ENCODE peak calls at places on chromosomes 3 and 15, in nine cellular contexts. D is ELR; R is T-helper 1 cell; X is lung; E is Daoy; F is SW480; K is T follicular helper cell; V is anterior cingulate cortex; P is stimulated activated naive B cell treated with anti-CD40 and anti-IgM and Interleukin-4, amounts not matched to agents 10 μg/mL and 1 μg/mL and 100 μg/mL, for 72 hours. M is an unnamed sample.

GRCh38 chr15:70112018-70112395 is 14.3 kb upstream of the TLE3 start:
- DNase-seq in D (peak), R (no peak), X (no peak), E (peak), F (no peak), K (no peak), V (no peak), P (no peak), M (no peak)

GRCh38 chr3:183698318-183698731 is 728 bp downstream of the YEATS2 start:
- DNase-seq in D (peak), R (peak), X (no peak), E (peak), F (peak), K (peak), V (no peak), P (peak), M (peak)

GRCh38 chr15:62090988-62091387 is 24.2 kb downstream of the C2CD4A start:
- DNase-seq in D (no peak), R (no peak), X (no peak), E (no peak), F (no peak), K (no peak), V (no peak), P (no peak), M (no peak)

GRCh38 chr3:57787867-57788623 is 31.9 kb downstream of the SLMAP start:
- DNase-seq in D (no peak), R (no peak), X (no peak), E (no peak), F (no peak), K (no peak), V (no peak), P (no peak), M (no peak)

GRCh38 chr3:138426211-138426610 is 8.2 kb upstream of the ESYT3 start:
- DNase-seq in D (peak), R (no peak), X (no peak), E (no peak), F (peak), K (no peak), V (no peak), P (no peak), M (no peak)

GRCh38 chr3:146134348-146135117 is 26.5 kb downstream of the PLOD2 start:
- DNase-seq in D (peak), R (no peak), X (no peak), E (no peak), F (no peak), K (no peak), V (no peak), P (no peak), M (no peak)

GRCh38 chr3:74883690-74884089 is 269.2 kb upstream of the CNTN3 start:
- DNase-seq in D (no peak), R (no peak), X (no peak), E (no peak), F (peak), K (no peak), V (no peak), P (no peak), M (no peak)

GRCh38 chr3:105527538-105527937 is 160.8 kb downstream of the ALCAM start:
- DNase-seq in D (no peak), R (no peak), X (no peak), E (no peak), F (peak), K (no peak), V (no peak), P (no peak), M (no peak)

GRCh38 chr3:183591881-183592521 is 36.5 kb upstream of the KLHL6 start:
- DNase-seq in D (peak), R (no peak), X (no peak), E (no peak), F (no peak), K (no peak), V (no peak), P (peak), M (no peak)

GRCh38 chr3:68151359-68151758 is 496.9 kb upstream of the SUCLG2 start:
- DNase-seq in D (no peak), R (no peak), X (no peak), E (no peak), F (no peak), K (no peak), V (no peak), P (no peak), M (no peak)